ENCODE peak calls at places on chromosomes 6 and 20, in six cellular contexts. V, Z, R, O, C and J are unnamed samples. For H3K4me1, the result is how much of the 10 kb centered on the place peaks cover.

GRCh38 chr6:1894954-1895353 is 285.2 kb downstream of the FOXC1 start:
- DNase-seq in V (no peak), Z (no peak), R (no peak), O (peak), C (peak), J (no peak)

GRCh38 chr20:38186788-38187221 is 21.7 kb upstream of the TGM2 start:
- DNase-seq in V (peak), Z (no peak), R (no peak), O (no peak), C (no peak), J (no peak)

GRCh38 chr20:49292010-49292409 is 14.2 kb upstream of the ZNFX1 start:
- DNase-seq in V (no peak), Z (no peak), R (no peak), O (no peak), C (no peak), J (no peak)

GRCh38 chr6:167543602-167544506 is 219.0 kb downstream of the TTLL2 start:
- DNase-seq in V (no peak), Z (no peak), R (peak), O (no peak), C (peak), J (no peak)

GRCh38 chr6:87093651-87094050 is 1.3 kb downstream of the CGA start:
- DNase-seq in V (no peak), Z (no peak), R (no peak), O (no peak), C (no peak), J (no peak)

GRCh38 chr6:153790881-153791473 is 248.1 kb upstream of the OPRM1 start:
- DNase-seq in V (peak), Z (no peak), R (no peak), O (no peak), C (no peak), J (no peak)

GRCh38 chr20:44924526-44924925 is 14.7 kb downstream of the PABPC1L start:
- DNase-seq in V (no peak), Z (no peak), R (no peak), O (no peak), C (no peak), J (no peak)

GRCh38 chr6:152180601-152181000 is 373.1 kb downstream of the ESR1 start:
- DNase-seq in V (no peak), Z (no peak), R (no peak), O (no peak), C (no peak), J (no peak)

GRCh38 chr6:87572031-87572430 is 17.8 kb downstream of the RARS2 start:
- DNase-seq in V (no peak), Z (no peak), R (no peak), O (no peak), C (no peak), J (no peak)

GRCh38 chr6:136547336-136547735 is 2.9 kb downstream of the MAP7 start:
- DNase-seq in V (peak), Z (no peak), R (no peak), O (no peak), C (no peak), J (no peak)

GRCh38 chr6:37242429-37243052 is 15.0 kb upstream of the TBC1D22B start:
- DNase-seq in V (peak), Z (no peak), R (peak), O (peak), C (no peak), J (no peak)

GRCh38 chr6:136532030-136532429 is 18.2 kb downstream of the MAP7 start:
- DNase-seq in V (no peak), Z (no peak), R (no peak), O (no peak), C (no peak), J (no peak)

GRCh38 chr20:49768204-49769124 is 44.2 kb upstream of the SLC9A8 start:
- DNase-seq in V (no peak), Z (peak), R (peak), O (peak), C (peak), J (no peak)

DNA sequence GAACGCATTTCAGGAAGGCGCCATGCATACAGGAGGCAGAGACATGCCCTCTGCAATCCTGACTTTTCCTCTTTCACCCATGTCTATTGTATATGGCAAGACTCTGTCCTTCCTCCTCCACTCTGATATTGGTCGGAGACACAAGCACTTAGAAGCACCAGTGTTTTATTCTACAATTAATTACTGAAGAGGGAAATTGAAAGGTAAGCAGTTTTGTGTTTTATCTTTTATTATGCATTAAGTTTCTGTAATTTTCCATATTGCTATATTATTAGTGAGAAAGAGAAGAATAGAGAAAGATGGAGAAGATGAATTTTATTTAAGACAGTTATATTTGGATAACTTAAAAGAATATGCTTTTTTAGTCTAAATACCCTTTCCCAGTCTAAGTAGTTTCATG is 13.5 kb downstream of the ARID1B start:
- DNase-seq in V (no peak), Z (no peak), R (no peak), O (no peak), C (no peak), J (no peak)
- H3K4me1 ChIP-seq in V (under half), Z (under half), R (half or more), O (under half), C (half or more), J (under half)

GRCh38 chr6:10521104-10521808 is at the start of gene GCNT2:
- DNase-seq in V (no peak), Z (peak), R (no peak), O (peak), C (peak), J (no peak)
- TF ChIP-seq POLR2AphosphoS5 in V (no peak), Z (no peak), R (no peak), O (no peak), C (no peak), J (peak)

GRCh38 chr6:112237644-112238043 is 16.7 kb downstream of the LAMA4 start:
- DNase-seq in V (no peak), Z (no peak), R (peak), O (no peak), C (peak), J (no peak)

GRCh38 chr6:112244428-112244827 is 9.9 kb downstream of the LAMA4 start:
- DNase-seq in V (no peak), Z (no peak), R (no peak), O (no peak), C (no peak), J (no peak)

GRCh38 chr6:112245511-112246203 is 8.7 kb downstream of the LAMA4 start:
- DNase-seq in V (no peak), Z (no peak), R (no peak), O (no peak), C (no peak), J (no peak)

GRCh38 chr6:112243861-112244415 is 10.4 kb downstream of the LAMA4 start:
- DNase-seq in V (no peak), Z (no peak), R (no peak), O (no peak), C (no peak), J (no peak)

GRCh38 chr6:112241820-112242443 is 12.4 kb downstream of the LAMA4 start:
- DNase-seq in V (no peak), Z (no peak), R (no peak), O (no peak), C (no peak), J (no peak)
- H3K4me1 ChIP-seq in V (under half), Z (under half), R (half or more), O (under half), C (half or more), J (under half)

DNA sequence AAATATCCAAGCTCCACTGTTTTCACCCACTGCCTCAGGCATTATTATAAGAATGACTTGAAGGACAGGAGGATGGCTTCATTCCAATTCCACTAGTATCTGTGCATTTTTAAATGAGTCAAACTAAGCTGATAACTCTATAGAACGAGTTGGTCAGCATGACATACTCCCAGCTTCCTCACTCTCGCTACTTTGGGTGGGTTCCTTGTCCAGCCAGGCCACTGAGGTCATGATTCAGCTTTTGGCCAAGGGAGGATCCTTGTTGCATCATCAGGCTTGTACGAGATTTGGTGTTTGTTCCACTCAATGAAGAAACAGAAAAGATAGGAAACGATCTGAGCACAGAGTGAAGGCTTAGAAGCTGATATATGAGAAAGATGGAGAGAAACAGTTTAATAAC is 19.8 kb downstream of the NEDD9 start:
- DNase-seq in V (no peak), Z (no peak), R (peak), O (no peak), C (no peak), J (no peak)
- TF ChIP-seq POLR2AphosphoS5 in V (no peak), Z (no peak), R (no peak), O (no peak), C (no peak), J (peak)

DNA sequence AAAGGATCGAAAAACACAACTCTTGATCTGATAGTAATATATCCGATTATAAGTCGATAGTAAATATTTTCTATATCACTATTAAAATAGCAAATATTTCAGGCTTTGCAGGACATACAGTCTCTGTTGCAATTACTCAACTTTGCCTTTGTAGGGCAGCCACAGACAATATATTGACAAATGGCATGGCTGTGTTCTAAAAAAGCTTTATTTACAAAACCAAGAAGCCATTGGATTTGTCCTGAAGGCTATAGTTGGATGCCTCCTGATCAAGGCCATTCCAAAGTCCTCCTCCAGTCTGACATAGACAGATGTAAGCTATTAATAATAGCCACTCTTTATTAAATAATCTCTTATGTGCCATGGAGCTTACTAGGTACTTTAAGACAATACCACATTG is 5.9 kb downstream of the OCSTAMP start:
- DNase-seq in V (no peak), Z (no peak), R (no peak), O (no peak), C (no peak), J (no peak)
- H3K4me1 ChIP-seq in V (under half), Z (under half), R (under half), O (under half), C (under half), J (under half)

DNA sequence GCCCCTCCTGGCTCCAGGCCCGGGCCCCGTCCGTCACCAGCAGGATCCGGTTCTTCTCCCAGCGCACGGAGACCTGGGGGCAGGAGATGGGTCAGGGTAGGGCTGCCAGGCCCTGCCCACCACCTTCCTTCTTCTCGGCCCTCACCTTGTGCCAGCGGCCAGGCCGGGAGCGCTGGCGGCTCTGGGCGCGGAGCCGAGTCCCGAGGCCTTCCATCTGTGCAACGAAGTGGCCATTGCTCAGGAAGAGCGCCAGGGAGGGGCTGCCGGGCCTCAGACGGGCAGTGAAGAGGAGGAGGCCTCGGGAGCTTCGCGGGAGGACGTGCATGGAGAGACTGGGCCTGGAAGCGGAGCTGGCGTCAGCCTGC is 7.9 kb downstream of the ADRM1 start:
- DNase-seq in V (no peak), Z (no peak), R (no peak), O (no peak), C (no peak), J (peak)
- TF ChIP-seq POLR2AphosphoS5 in V (no peak), Z (no peak), R (no peak), O (no peak), C (no peak), J (no peak)

GRCh38 chr6:56799966-56800365 is 154.9 kb upstream of the BEND6 start:
- DNase-seq in V (no peak), Z (no peak), R (no peak), O (no peak), C (no peak), J (no peak)
- H3K4me1 ChIP-seq in V (half or more), Z (under half), R (half or more), O (under half), C (under half), J (under half)

GRCh38 chr20:56875052-56875663 is 246.1 kb downstream of the TFAP2C start:
- DNase-seq in V (peak), Z (no peak), R (peak), O (no peak), C (peak), J (no peak)
- TF ChIP-seq POLR2AphosphoS5 in V (no peak), Z (no peak), R (no peak), O (no peak), C (no peak), J (no peak)

GRCh38 chr6:52423448-52423847 is 3.3 kb downstream of the EFHC1 start:
- DNase-seq in V (no peak), Z (no peak), R (no peak), O (no peak), C (no peak), J (no peak)

GRCh38 chr6:52420668-52421358 is 671 bp downstream of the EFHC1 start:
- DNase-seq in V (no peak), Z (peak), R (peak), O (peak), C (peak), J (no peak)

GRCh38 chr6:52419809-52420667 is at the start of gene EFHC1:
- DNase-seq in V (peak), Z (peak), R (peak), O (peak), C (peak), J (peak)

GRCh38 chr6:52423971-52424381 is 3.8 kb downstream of the EFHC1 start:
- DNase-seq in V (no peak), Z (no peak), R (no peak), O (no peak), C (no peak), J (no peak)

GRCh38 chr6:52422156-52422555 is 2.0 kb downstream of the EFHC1 start:
- DNase-seq in V (no peak), Z (no peak), R (no peak), O (no peak), C (no peak), J (no peak)
- H3K4me1 ChIP-seq in V (under half), Z (under half), R (under half), O (under half), C (under half), J (under half)

DNA sequence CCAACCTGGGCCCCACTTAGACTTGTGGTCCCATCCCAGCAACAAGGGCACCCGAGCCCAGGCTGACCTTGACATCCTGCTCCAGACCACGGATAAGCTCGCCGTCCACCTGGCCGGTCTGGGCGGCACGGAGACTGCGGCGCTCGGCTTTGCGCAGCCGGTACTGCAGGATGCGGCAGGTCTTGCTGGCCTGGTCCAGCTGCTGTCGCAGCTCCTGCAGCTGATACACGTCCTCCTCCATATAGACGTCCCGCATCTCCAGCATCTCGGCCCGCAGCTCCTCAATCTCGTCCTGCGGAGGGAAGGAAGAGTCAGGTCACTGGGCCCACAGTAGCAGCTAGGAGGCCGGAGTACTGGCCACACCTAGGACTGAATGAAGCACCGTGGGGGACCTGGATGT is 36.8 kb upstream of the TLDC2 start:
- DNase-seq in V (no peak), Z (no peak), R (peak), O (no peak), C (no peak), J (no peak)
- TF ChIP-seq POLR2AphosphoS5 in V (no peak), Z (no peak), R (no peak), O (no peak), C (no peak), J (no peak)